ENCODE peak calls at places on chromosomes 3 and 15, in ten cellular contexts. X, A, N, E, T, K, L, Y, G and F are unnamed samples.

GRCh38 chr15:31280831-31281216 is 45.8 kb upstream of the KLF13 start:
- DNase-seq in L (no peak), E (no peak), N (no peak), T (no peak), A (no peak), G (no peak), Y (no peak), K (peak; percentile 36), X (peak; percentile 1), F (no peak)

GRCh38 chr15:49083471-49084284 is 37.4 kb upstream of the SECISBP2L start:
- DNase-seq in Y (no peak), T (no peak), K (no peak), N (no peak), L (no peak), A (no peak), G (no peak), E (no peak), X (no peak), F (no peak)

GRCh38 chr3:29494305-29495036 is 213.6 kb downstream of the RBMS3 start:
- DNase-seq in N (no peak), X (no peak), G (no peak), T (no peak), L (no peak), Y (no peak), K (no peak), A (no peak), E (no peak), F (no peak)

GRCh38 chr3:172750069-172750367 is 508 bp upstream of the ECT2 start:
- DNase-seq in E (no peak), N (no peak), Y (peak; percentile 56), G (no peak), X (no peak), T (no peak), K (no peak), A (no peak), L (no peak), F (peak; percentile 76)

GRCh38 chr3:46668116-46668515 is 25.4 kb downstream of the ALS2CL start:
- DNase-seq in X (peak; percentile 8), G (no peak), E (no peak), A (no peak), L (no peak), T (no peak), Y (no peak), K (peak; percentile 52), N (no peak), F (no peak)

GRCh38 chr15:83928392-83928734 is 274.4 kb downstream of the ADAMTSL3 start:
- DNase-seq in X (no peak), G (no peak), T (no peak), Y (no peak), K (no peak), L (no peak), E (no peak), N (no peak), A (no peak), F (no peak)

GRCh38 chr3:155737844-155738460 is 6.9 kb downstream of the PLCH1 start:
- DNase-seq in T (peak; percentile 31), Y (no peak), X (no peak), G (no peak), E (no peak), K (no peak), N (peak; percentile 88), A (no peak), L (no peak), F (peak; percentile 94)

GRCh38 chr15:69225355-69226027 is 65.1 kb downstream of the GLCE start:
- DNase-seq in K (no peak), T (no peak), X (no peak), E (peak; percentile 10), N (no peak), A (no peak), Y (no peak), G (no peak), L (no peak), F (peak; percentile 65)

GRCh38 chr15:43266386-43266785 is 342 bp downstream of the TGM5 start:
- DNase-seq in G (no peak), N (no peak), X (no peak), T (no peak), E (no peak), K (no peak), L (no peak), Y (no peak), A (no peak), F (no peak)

GRCh38 chr3:149871855-149872254 is 58.8 kb downstream of the RNF13 start:
- DNase-seq in E (no peak), L (no peak), Y (no peak), X (no peak), T (no peak), A (no peak), K (no peak), G (no peak), N (no peak), F (no peak)

GRCh38 chr15:71011503-71012155 is 103.6 kb upstream of the THSD4 start:
- DNase-seq in E (peak; percentile 55), N (peak; percentile 28), T (no peak), K (no peak), L (no peak), Y (peak; percentile 7), G (no peak), A (no peak), X (no peak), F (peak; percentile 49)

GRCh38 chr3:161630791-161631190 is 134.2 kb downstream of the OTOL1 start:
- DNase-seq in E (no peak), N (no peak), K (no peak), X (peak; percentile 11), L (no peak), T (no peak), G (no peak), A (no peak), Y (no peak), F (no peak)

GRCh38 chr15:92677998-92678397 is 22.4 kb upstream of the FAM174B start:
- DNase-seq in K (no peak), A (no peak), E (no peak), T (no peak), N (no peak), G (no peak), X (no peak), L (no peak), Y (no peak), F (no peak)

GRCh38 chr3:45103334-45103733 is 42.8 kb downstream of the CDCP1 start:
- DNase-seq in L (no peak), Y (no peak), A (no peak), X (no peak), G (no peak), N (no peak), E (no peak), K (no peak), T (no peak), F (no peak)

GRCh38 chr15:65856821-65857455 is 12.4 kb upstream of the RAB11A start:
- DNase-seq in N (peak; percentile 88), A (peak; percentile 74), T (no peak), L (peak; percentile 65), K (peak; percentile 82), E (peak; percentile 45), X (peak; percentile 83), G (peak; percentile 47), Y (peak; percentile 33), F (peak; percentile 80)